ENCODE peak calls at places on chromosomes 7 and 10, in six cellular contexts. H is psoas muscle; T is effector memory CD4-positive, alpha-beta T cell; A is transverse colon; U is CD8-positive, alpha-beta T cell; V is IMR-90. O is an unnamed sample.

GRCh38 chr7:122136033-122136432 is 8.0 kb downstream of the AASS start:
- DNase-seq in H (no peak), T (no peak), A (no peak), U (no peak), V (no peak), O (no peak)

GRCh38 chr7:16915405-16915804 is 33.6 kb upstream of the AGR3 start:
- DNase-seq in H (no peak), T (no peak), A (no peak), U (no peak), V (peak; percentile 91), O (no peak)

GRCh38 chr7:44846816-44847508 is 925 bp downstream of the H2AZ2 start:
- DNase-seq in H (no peak), T (no peak), A (no peak), U (no peak), V (no peak), O (no peak)

GRCh38 chr7:140525741-140526140 is 46.4 kb upstream of the MKRN1 start:
- DNase-seq in H (no peak), T (peak; percentile 4), A (peak; percentile 63), U (peak; percentile 17), V (no peak), O (no peak)

GRCh38 chr10:24783504-24783903 is 59.8 kb upstream of the ARHGAP21 start:
- DNase-seq in H (no peak), T (no peak), A (no peak), U (no peak), V (no peak), O (no peak)

GRCh38 chr7:134599371-134599770 is 47.3 kb upstream of the BPGM start:
- DNase-seq in H (peak; percentile 57), T (no peak), A (no peak), U (no peak), V (no peak), O (no peak)

GRCh38 chr7:2838873-2839578 is 5.1 kb downstream of the GNA12 start:
- DNase-seq in H (no peak), T (no peak), A (peak; percentile 33), U (no peak), V (no peak), O (no peak)

GRCh38 chr10:114726820-114727271 is 68.8 kb upstream of the ABLIM1 start:
- DNase-seq in H (no peak), T (no peak), A (no peak), U (no peak), V (no peak), O (no peak)

GRCh38 chr7:144827581-144828139 is 8.2 kb downstream of the TPK1 start:
- DNase-seq in H (no peak), T (no peak), A (no peak), U (no peak), V (peak; percentile 43), O (no peak)

GRCh38 chr7:41206267-41206666 is 496.6 kb downstream of the INHBA start:
- DNase-seq in H (no peak), T (no peak), A (no peak), U (no peak), V (no peak), O (no peak)

GRCh38 chr10:91034042-91034441 is 113.2 kb upstream of the ANKRD1 start:
- DNase-seq in H (no peak), T (peak; percentile 2), A (no peak), U (peak; percentile 7), V (no peak), O (no peak)

GRCh38 chr7:49229246-49229645 is 304.9 kb downstream of the CDC14C start:
- DNase-seq in H (no peak), T (no peak), A (no peak), U (no peak), V (no peak), O (no peak)

GRCh38 chr7:24721378-24722030 is 35.8 kb downstream of the GSDME start:
- DNase-seq in H (no peak), T (no peak), A (no peak), U (no peak), V (no peak), O (no peak)

GRCh38 chr10:132550366-132551092 is 12.9 kb downstream of the INPP5A start:
- DNase-seq in H (peak; percentile 54), T (no peak), A (no peak), U (no peak), V (no peak), O (peak; percentile 71)
- H3K4me1 ChIP-seq in H (peaks cover 46% of the 10 kb centered on the region), T (peaks cover 19% of the 10 kb centered on the region), A (peaks cover 14% of the 10 kb centered on the region), U (peaks cover 48% of the 10 kb centered on the region), V (no peaks in the 10 kb centered on the region), O (peaks cover 25% of the 10 kb centered on the region)

GRCh38 chr10:126037946-126038345 is 141.6 kb downstream of the FANK1 start:
- DNase-seq in H (no peak), T (no peak), A (no peak), U (no peak), V (no peak), O (no peak)

GRCh38 chr10:126041804-126042231 is 145.5 kb downstream of the FANK1 start:
- DNase-seq in H (peak; percentile 87), T (peak; percentile 71), A (peak; percentile 71), U (peak; percentile 57), V (peak; percentile 43), O (peak; percentile 97)

GRCh38 chr10:126042906-126043305 is 146.5 kb downstream of the FANK1 start:
- DNase-seq in H (no peak), T (no peak), A (no peak), U (no peak), V (no peak), O (peak; percentile 75)

GRCh38 chr10:126042354-126042753 is 146.0 kb downstream of the FANK1 start:
- DNase-seq in H (no peak), T (no peak), A (no peak), U (no peak), V (no peak), O (no peak)

DNA sequence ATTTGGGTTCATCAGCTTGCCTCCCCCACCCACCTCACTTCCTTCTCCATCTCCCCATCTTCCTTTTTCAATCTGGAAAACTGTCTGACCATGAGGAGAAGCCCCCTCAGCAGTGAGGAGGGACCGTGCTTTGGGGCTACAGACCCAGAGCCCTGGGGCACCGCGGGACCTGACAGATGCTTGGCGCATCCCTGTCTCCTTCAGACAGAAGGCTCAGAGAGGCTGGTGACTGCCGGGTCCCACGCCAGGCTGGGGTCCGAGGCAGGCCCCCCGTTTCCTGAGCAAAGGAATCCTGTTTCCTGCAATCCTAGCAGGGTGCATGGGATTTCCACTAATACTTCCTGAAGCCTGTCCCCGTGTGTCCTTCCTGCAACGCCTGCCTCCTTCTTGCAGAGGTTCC is 147.0 kb downstream of the FANK1 start:
- DNase-seq in H (no peak), T (no peak), A (no peak), U (no peak), V (no peak), O (no peak)
- H3K36me3 ChIP-seq in H (no peaks in the 10 kb centered on the region), T (no peaks in the 10 kb centered on the region), A (no peaks in the 10 kb centered on the region), U (no peaks in the 10 kb centered on the region), V (no peaks in the 10 kb centered on the region), O (no peaks in the 10 kb centered on the region)

GRCh38 chr10:78648256-78648860 is 420.4 kb upstream of the ZMIZ1 start:
- DNase-seq in H (no peak), T (no peak), A (no peak), U (no peak), V (peak; percentile 55), O (no peak)

GRCh38 chr10:78650122-78650521 is 418.6 kb upstream of the ZMIZ1 start:
- DNase-seq in H (no peak), T (no peak), A (no peak), U (no peak), V (peak; percentile 28), O (no peak)

GRCh38 chr10:78651287-78651686 is 417.5 kb upstream of the ZMIZ1 start:
- DNase-seq in H (no peak), T (no peak), A (no peak), U (no peak), V (no peak), O (no peak)

GRCh38 chr10:78653555-78653954 is 415.2 kb upstream of the ZMIZ1 start:
- DNase-seq in H (no peak), T (no peak), A (no peak), U (no peak), V (no peak), O (no peak)

DNA sequence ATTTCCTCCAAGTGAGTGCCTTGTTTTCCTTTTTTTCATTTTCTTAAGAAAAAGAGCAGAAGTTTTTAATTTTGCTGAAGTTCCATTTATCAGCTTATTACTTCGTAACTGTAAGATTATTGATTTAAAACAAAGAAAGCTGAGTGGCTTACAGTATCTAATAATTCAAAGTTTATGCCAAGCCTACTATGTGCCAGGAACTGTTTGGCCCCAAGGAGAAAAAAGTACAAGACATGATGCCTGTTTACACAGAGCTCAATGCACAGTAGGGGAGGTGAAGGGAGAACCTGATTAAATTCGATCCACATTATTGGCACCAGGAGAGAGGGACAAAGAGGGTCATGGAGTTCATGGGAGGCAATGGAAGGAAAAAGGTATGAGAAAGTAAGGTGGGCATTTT is 419.3 kb upstream of the ZMIZ1 start:
- DNase-seq in H (no peak), T (no peak), A (no peak), U (no peak), V (no peak), O (no peak)
- H3K4me3 ChIP-seq in H (no peak overlapping the region), T (no peak overlapping the region), A (no peak overlapping the region), U (no peak overlapping the region), V (no peak overlapping the region), O (no peak overlapping the region)

GRCh38 chr7:137772748-137773147 is 74.0 kb downstream of the DGKI start:
- DNase-seq in H (no peak), T (no peak), A (no peak), U (no peak), V (peak; percentile 90), O (no peak)
- H3K4me1 ChIP-seq in H (no peaks in the 10 kb centered on the region), T (no peaks in the 10 kb centered on the region), A (no peaks in the 10 kb centered on the region), U (no peaks in the 10 kb centered on the region), V (peaks cover 18% of the 10 kb centered on the region), O (no peaks in the 10 kb centered on the region)

GRCh38 chr7:73463260-73463659 is 29.7 kb downstream of the FZD9 start:
- DNase-seq in H (no peak), T (no peak), A (no peak), U (no peak), V (no peak), O (no peak)
- H3K36me3 ChIP-seq in H (peaks cover 100% of the 10 kb centered on the region), T (peaks cover 83% of the 10 kb centered on the region), A (no peaks in the 10 kb centered on the region), U (peaks cover 53% of the 10 kb centered on the region), V (peaks cover 55% of the 10 kb centered on the region), O (peaks cover 41% of the 10 kb centered on the region)

GRCh38 chr7:5139998-5140397 is 50.0 kb upstream of the WIPI2 start:
- DNase-seq in H (no peak), T (no peak), A (peak; percentile 33), U (no peak), V (peak; percentile 9), O (no peak)

GRCh38 chr7:5143106-5143505 is 46.9 kb upstream of the WIPI2 start:
- DNase-seq in H (no peak), T (peak; percentile 51), A (no peak), U (peak; percentile 6), V (no peak), O (no peak)

GRCh38 chr7:5143935-5144903 is 45.8 kb upstream of the WIPI2 start:
- DNase-seq in H (no peak), T (peak; percentile 84), A (peak; percentile 23), U (peak; percentile 25), V (peak; percentile 1), O (peak; percentile 76)
- H3K4me3 ChIP-seq in H (no peak overlapping the region), T (peak overlapping the region; percentile 29), A (no peak overlapping the region), U (peak overlapping the region; percentile 55), V (no peak overlapping the region), O (no peak overlapping the region)

O was measured in kidney.